ENCODE peak calls at places on chromosomes 13 and 19, in six cellular contexts. E, S, Z, I, M and K are unnamed samples.

GRCh38 chr19:55158423-55158822 is 891 bp upstream of the TNNI3 start:
- DNase-seq in E (no peak), S (no peak), Z (no peak), I (no peak), M (no peak), K (no peak)

GRCh38 chr13:113229791-113230190 is 20.4 kb downstream of the CUL4A start:
- DNase-seq in E (no peak), S (no peak), Z (no peak), I (no peak), M (no peak), K (no peak)

GRCh38 chr13:76903544-76904162 is 17.4 kb upstream of the KCTD12 start:
- DNase-seq in E (peak; percentile 74), S (peak; percentile 86), Z (peak; percentile 64), I (peak; percentile 54), M (no peak), K (no peak)

GRCh38 chr19:8036438-8037099 is 16.0 kb upstream of the CCL25 start:
- DNase-seq in E (no peak), S (no peak), Z (no peak), I (no peak), M (no peak), K (no peak)

GRCh38 chr19:49567722-49568454 is 12.5 kb downstream of the NOSIP start:
- DNase-seq in E (no peak), S (peak; percentile 67), Z (peak; percentile 97), I (no peak), M (no peak), K (no peak)

GRCh38 chr19:45355402-45355801 is 14.9 kb downstream of the KLC3 start:
- DNase-seq in E (no peak), S (no peak), Z (no peak), I (no peak), M (no peak), K (no peak)

GRCh38 chr13:51282322-51282721 is 57.2 kb upstream of the SERPINE3 start:
- DNase-seq in E (no peak), S (no peak), Z (no peak), I (no peak), M (no peak), K (no peak)

GRCh38 chr13:22793598-22794134 is 387.1 kb upstream of the SGCG start:
- DNase-seq in E (no peak), S (no peak), Z (no peak), I (no peak), M (no peak), K (no peak)

GRCh38 chr19:7869453-7869909 is 4.7 kb downstream of the PRR36 start:
- DNase-seq in E (peak; percentile 83), S (peak; percentile 89), Z (peak; percentile 89), I (no peak), M (peak; percentile 87), K (peak; percentile 75)

GRCh38 chr13:22111961-22112360 is 441.1 kb downstream of the FGF9 start:
- DNase-seq in E (no peak), S (no peak), Z (no peak), I (no peak), M (no peak), K (no peak)

DNA sequence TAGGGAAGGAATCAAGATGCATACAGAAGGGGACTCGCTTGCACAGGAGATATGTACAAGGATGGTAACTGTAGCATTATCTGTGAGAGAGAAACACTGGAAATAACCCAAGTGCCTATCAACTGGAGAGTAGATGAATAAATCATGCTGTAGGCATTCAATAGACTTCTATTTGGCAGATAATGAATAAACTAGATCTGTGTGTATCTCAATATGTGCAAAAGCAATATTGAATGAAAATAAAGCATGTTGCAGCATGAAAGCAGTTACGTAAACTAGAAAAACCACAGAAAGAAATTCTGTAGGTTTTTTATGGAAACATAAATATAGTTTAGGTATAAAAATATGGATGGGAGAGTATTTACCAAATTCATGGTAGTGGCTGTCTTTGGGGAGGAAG is 38.6 kb upstream of the RGCC start:
- DNase-seq in E (no peak), S (no peak), Z (no peak), I (no peak), M (no peak), K (no peak)
- H3K27ac ChIP-seq in E (no peak overlapping the region), S (no peak overlapping the region), Z (no peak overlapping the region), I (no peak overlapping the region), M (no peak overlapping the region), K (no peak overlapping the region)

GRCh38 chr13:97109841-97110492 is 112.2 kb upstream of the MBNL2 start:
- DNase-seq in E (peak; percentile 96), S (peak; percentile 93), Z (peak; percentile 78), I (peak; percentile 93), M (peak; percentile 95), K (peak; percentile 80)
- H3K4me3 ChIP-seq in E (no peak overlapping the region), S (peak overlapping the region; percentile 15), Z (no peak overlapping the region), I (peak overlapping the region; percentile 16), M (no peak overlapping the region), K (no peak overlapping the region)

GRCh38 chr13:23966221-23966690 is 69.0 kb upstream of the C1QTNF9B start:
- DNase-seq in E (no peak), S (no peak), Z (no peak), I (no peak), M (no peak), K (no peak)
- H3K27ac ChIP-seq in E (no peak overlapping the region), S (peak overlapping the region; percentile 66), Z (peak overlapping the region; percentile 68), I (no peak overlapping the region), M (peak overlapping the region; percentile 59), K (no peak overlapping the region)

DNA sequence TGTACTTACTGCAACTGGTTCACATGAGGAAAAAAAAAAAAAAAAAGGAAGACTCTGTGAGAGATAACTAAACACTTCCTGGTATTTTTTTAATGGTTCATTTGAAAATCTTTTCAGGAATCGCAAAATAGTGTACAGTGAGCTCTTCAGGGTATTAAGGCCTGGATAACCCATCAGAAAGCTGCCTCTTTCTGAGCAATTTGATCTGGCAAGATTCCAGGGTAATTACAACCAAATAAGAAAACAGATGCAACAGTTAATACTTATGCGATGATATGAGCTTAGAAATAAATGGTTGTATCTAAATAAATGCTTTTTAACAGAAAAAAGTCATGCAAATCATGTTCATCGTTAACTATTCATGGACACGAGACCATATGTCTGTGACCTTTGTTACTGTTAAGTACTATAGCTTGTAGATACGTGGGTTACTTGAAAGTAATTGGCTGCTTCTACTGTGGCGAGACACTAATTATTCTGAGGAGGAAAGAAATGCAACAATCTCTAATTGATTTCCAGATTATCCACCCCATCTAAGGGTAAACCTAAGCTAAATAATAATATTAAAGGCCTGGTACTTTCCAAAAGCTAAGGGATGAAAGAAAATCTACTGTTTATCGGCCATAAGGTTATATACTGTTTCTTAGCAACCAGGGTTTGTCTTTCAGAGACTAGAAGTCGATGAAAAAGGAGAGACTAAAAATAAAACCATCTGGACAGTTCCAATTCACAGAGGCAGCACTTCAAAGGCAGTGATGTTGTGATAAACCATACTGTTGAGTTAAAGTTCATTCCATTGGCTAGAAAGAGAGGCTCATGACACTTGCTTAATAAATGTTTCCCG is 1.7 kb downstream of the EPSTI1 start:
- DNase-seq in E (no peak), S (no peak), Z (peak; percentile 56), I (no peak), M (no peak), K (no peak)
- H3K4me3 ChIP-seq in E (no peak overlapping the region), S (peak overlapping the region; percentile 73), Z (peak overlapping the region; percentile 88), I (peak overlapping the region; percentile 65), M (peak overlapping the region; percentile 64), K (no peak overlapping the region)

GRCh38 chr13:106685142-106685541 is 117.2 kb upstream of the ARGLU1 start:
- DNase-seq in E (no peak), S (no peak), Z (no peak), I (no peak), M (no peak), K (no peak)

GRCh38 chr13:106683179-106683578 is 115.2 kb upstream of the ARGLU1 start:
- DNase-seq in E (no peak), S (no peak), Z (no peak), I (no peak), M (no peak), K (no peak)

GRCh38 chr13:106683918-106684317 is 116.0 kb upstream of the ARGLU1 start:
- DNase-seq in E (no peak), S (no peak), Z (no peak), I (no peak), M (no peak), K (no peak)

GRCh38 chr13:106678646-106679045 is 110.7 kb upstream of the ARGLU1 start:
- DNase-seq in E (no peak), S (no peak), Z (no peak), I (no peak), M (no peak), K (no peak)

GRCh38 chr13:106680796-106681482 is 113.0 kb upstream of the ARGLU1 start:
- DNase-seq in E (no peak), S (no peak), Z (no peak), I (no peak), M (no peak), K (no peak)
- H3K27ac ChIP-seq in E (no peak overlapping the region), S (no peak overlapping the region), Z (no peak overlapping the region), I (peak overlapping the region; percentile 59), M (no peak overlapping the region), K (no peak overlapping the region)